ENCODE peak calls at places on chromosomes 3 and 15, in eight cellular contexts. X is MM.1S, S is stomach, A is cardiac fibroblast, L is fibroblast of lung, J is neural progenitor cell, N is GM12878, E is GM13977. V is an unnamed sample.

GRCh38 chr3:13879102-13879945 is 547 bp downstream of the WNT7A start:
- DNase-seq in N (no peak), S (no peak), L (no peak), X (no peak), J (peak), E (peak), A (no peak), V (no peak)

GRCh38 chr15:65363766-65364165 is 14.0 kb downstream of the IGDCC3 start:
- DNase-seq in E (no peak), S (no peak), J (no peak), L (no peak), X (no peak), A (no peak), N (no peak), V (no peak)

GRCh38 chr3:123609063-123609462 is 24.2 kb upstream of the HACD2 start:
- DNase-seq in S (no peak), X (no peak), E (no peak), L (no peak), N (no peak), A (no peak), J (no peak), V (no peak)

GRCh38 chr3:112773864-112774263 is 72.8 kb downstream of the CD200R1L start:
- DNase-seq in X (peak), S (peak), N (peak), J (no peak), A (peak), L (no peak), E (no peak), V (peak)

GRCh38 chr3:190229632-190230424 is 92.4 kb downstream of the CLDN1 start:
- DNase-seq in X (peak), L (peak), N (no peak), S (no peak), J (no peak), A (peak), E (no peak), V (no peak)

GRCh38 chr3:106533097-106533496 is 664.3 kb upstream of the CBLB start:
- DNase-seq in S (no peak), X (no peak), A (peak), N (no peak), E (no peak), J (no peak), L (peak), V (no peak)

GRCh38 chr15:38828031-38828532 is 263.5 kb upstream of the RASGRP1 start:
- DNase-seq in L (no peak), X (no peak), N (no peak), S (no peak), A (peak), E (no peak), J (no peak), V (no peak)

GRCh38 chr3:31747785-31748184 is 215.1 kb downstream of the STT3B start:
- DNase-seq in A (no peak), J (no peak), E (no peak), L (no peak), S (no peak), X (no peak), N (no peak), V (no peak)

GRCh38 chr15:86231864-86232801 is 152.5 kb downstream of the AGBL1 start:
- DNase-seq in N (no peak), S (no peak), X (peak), L (peak), E (peak), J (peak), A (peak), V (peak)

GRCh38 chr3:123419850-123420292 is 29.0 kb downstream of the ADCY5 start:
- DNase-seq in J (no peak), E (no peak), N (no peak), A (no peak), S (no peak), X (no peak), L (no peak), V (no peak)

GRCh38 chr15:42547926-42548257 is 701 bp downstream of the LRRC57 start:
- DNase-seq in S (no peak), L (peak), E (no peak), J (no peak), N (no peak), X (peak), A (no peak), V (peak)

GRCh38 chr15:96171842-96172241 is 158.7 kb upstream of the NR2F2 start:
- DNase-seq in A (no peak), L (no peak), E (no peak), X (no peak), N (no peak), J (peak), S (no peak), V (no peak)

DNA sequence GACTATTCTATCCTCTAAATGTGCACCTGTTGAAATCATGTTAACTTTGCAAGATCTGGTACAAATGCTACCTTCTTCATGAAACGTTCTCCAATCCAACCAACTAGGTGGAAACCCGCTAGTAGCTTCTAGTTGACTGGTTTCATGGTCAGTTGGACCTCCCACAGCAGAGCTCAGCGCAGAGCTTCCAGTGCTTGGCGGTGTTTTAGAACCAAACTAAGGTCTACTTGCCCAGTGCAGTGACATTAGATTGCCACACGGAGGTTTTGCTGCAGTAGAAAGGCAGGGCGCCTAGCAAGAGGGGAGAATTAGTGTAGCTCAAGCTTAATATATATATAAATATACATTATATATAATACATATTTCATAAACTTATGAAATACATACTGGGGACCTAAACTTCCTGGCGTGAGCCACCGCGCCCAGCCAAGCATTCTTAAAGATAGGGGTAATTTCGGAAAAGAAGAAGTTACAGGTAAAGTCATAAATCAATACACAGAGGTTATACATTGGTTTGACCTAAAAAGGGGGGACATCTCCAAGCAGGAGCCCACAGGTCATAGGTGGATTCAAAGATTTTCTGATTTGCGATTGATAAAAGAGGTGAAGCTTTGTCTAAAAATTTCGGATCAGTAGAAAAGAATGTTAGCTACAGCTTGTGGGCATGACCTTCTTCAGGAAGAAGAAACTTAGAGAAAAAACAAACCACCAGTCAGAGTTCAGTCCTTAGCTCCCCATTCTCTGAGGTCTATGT is 2.0 kb upstream of the OXSR1 start:
- DNase-seq in E (no peak), A (no peak), L (no peak), S (no peak), X (peak), N (no peak), J (peak), V (peak)
- TF ChIP-seq CTCF in E (no peak), A (peak), L (no peak), S (no peak), X (no peak), N (no peak), J (peak), V (peak)

GRCh38 chr15:24633082-24633481 is 42.5 kb upstream of the NPAP1 start:
- DNase-seq in X (no peak), N (no peak), S (no peak), A (no peak), L (no peak), E (no peak), J (no peak), V (no peak)
- TF ChIP-seq CTCF in X (no peak), N (no peak), S (no peak), A (no peak), L (no peak), E (no peak), J (no peak), V (no peak)

GRCh38 chr3:116247510-116248077 is 197.7 kb downstream of the LSAMP start:
- DNase-seq in X (no peak), S (no peak), N (no peak), A (no peak), L (no peak), J (no peak), E (no peak), V (no peak)
- TF ChIP-seq CTCF in X (no peak), S (no peak), N (no peak), A (no peak), L (no peak), J (no peak), E (no peak), V (no peak)

DNA sequence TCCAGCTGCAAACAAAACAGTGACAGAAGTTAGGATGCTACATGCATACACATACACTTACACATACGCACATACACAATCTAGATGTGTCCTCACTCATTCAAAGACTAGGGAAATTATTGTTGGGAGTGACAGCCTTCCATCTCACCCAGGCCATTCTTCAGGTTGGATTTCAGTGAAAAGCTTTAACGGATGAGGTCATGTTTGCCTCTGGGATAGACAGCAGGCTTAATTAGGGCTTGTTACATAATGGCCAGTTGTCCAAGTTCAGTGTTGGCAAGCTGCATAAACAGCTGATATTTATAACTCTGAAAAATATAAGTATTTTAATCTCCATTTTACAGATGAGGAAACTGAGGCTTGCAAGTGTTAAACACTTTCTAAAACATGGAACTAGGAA is 35.8 kb upstream of the PLOD2 start:
- DNase-seq in L (no peak), X (no peak), J (no peak), E (no peak), N (no peak), S (no peak), A (no peak), V (no peak)
- TF ChIP-seq CTCF in L (no peak), X (no peak), J (no peak), E (no peak), N (no peak), S (no peak), A (no peak), V (no peak)

DNA sequence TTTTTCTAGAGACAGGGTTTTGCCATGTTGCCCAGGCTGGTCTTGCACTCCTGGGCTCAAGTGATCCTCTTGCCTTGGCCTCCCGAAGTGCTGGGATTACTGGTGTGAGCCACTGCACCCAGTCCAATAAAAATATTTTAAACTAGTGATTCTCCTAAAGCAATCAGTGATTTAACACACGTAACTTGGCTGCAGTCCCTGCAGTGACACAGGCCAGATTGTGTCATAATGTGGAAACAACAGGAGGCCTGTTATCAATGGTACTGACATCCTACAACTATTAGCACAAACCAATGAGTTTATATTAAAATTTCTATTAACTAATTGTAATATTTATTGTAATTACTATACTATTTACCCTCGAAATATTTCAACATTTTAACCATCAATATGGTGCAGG is 1.6 kb upstream of the SEC61A1 start:
- DNase-seq in E (no peak), S (no peak), J (no peak), N (no peak), L (no peak), A (peak), X (no peak), V (no peak)
- TF ChIP-seq CTCF in E (no peak), S (no peak), J (no peak), N (no peak), L (no peak), A (no peak), X (no peak), V (no peak)

GRCh38 chr3:54891540-54891897 is 36.3 kb downstream of the LRTM1 start:
- DNase-seq in E (no peak), L (peak), A (peak), J (peak), S (peak), X (no peak), N (no peak), V (no peak)
- TF ChIP-seq CTCF in E (no peak), L (peak), A (peak), J (peak), S (no peak), X (no peak), N (no peak), V (no peak)